ENCODE peak calls at places on chromosomes 4 and X, in seven cellular contexts. One of them, this sample, is unnamed.

GRCh38 chr4:105944535-105944934 is 49.3 kb downstream of the NPNT start:
- DNase-seq in brain microvascular endothelial cell: peak; percentile 48
- DNase-seq in CD8-positive, alpha-beta T cell: no peak
- DNase-seq in type B pancreatic cell: no peak
- DNase-seq in WTC11: no peak
- DNase-seq in thoracic aorta: no peak
- DNase-seq in neural crest cell: no peak
- DNase-seq in this sample: no peak

GRCh38 chrX:47499291-47499690 is 16.3 kb upstream of the ZNF41 start:
- DNase-seq in CD8-positive, alpha-beta T cell: no peak
- DNase-seq in WTC11: no peak
- DNase-seq in type B pancreatic cell: no peak
- DNase-seq in thoracic aorta: no peak
- DNase-seq in neural crest cell: no peak
- DNase-seq in brain microvascular endothelial cell: no peak
- DNase-seq in this sample: no peak

GRCh38 chr4:109321232-109321631 is 18.8 kb upstream of the COL25A1 start:
- DNase-seq in thoracic aorta: no peak
- DNase-seq in brain microvascular endothelial cell: no peak
- DNase-seq in neural crest cell: no peak
- DNase-seq in WTC11: no peak
- DNase-seq in CD8-positive, alpha-beta T cell: no peak
- DNase-seq in type B pancreatic cell: no peak
- DNase-seq in this sample: no peak

GRCh38 chr4:138055890-138056289 is 186.3 kb downstream of the SLC7A11 start:
- DNase-seq in type B pancreatic cell: no peak
- DNase-seq in neural crest cell: no peak
- DNase-seq in thoracic aorta: no peak
- DNase-seq in CD8-positive, alpha-beta T cell: no peak
- DNase-seq in WTC11: no peak
- DNase-seq in brain microvascular endothelial cell: no peak
- DNase-seq in this sample: no peak

GRCh38 chr4:37667197-37668100 is 18.7 kb downstream of the RELL1 start:
- DNase-seq in thoracic aorta: no peak
- DNase-seq in neural crest cell: no peak
- DNase-seq in CD8-positive, alpha-beta T cell: no peak
- DNase-seq in brain microvascular endothelial cell: no peak
- DNase-seq in type B pancreatic cell: no peak
- DNase-seq in WTC11: no peak
- DNase-seq in this sample: no peak

GRCh38 chr4:184157322-184157721 is 60.4 kb downstream of the ENPP6 start:
- DNase-seq in brain microvascular endothelial cell: no peak
- DNase-seq in CD8-positive, alpha-beta T cell: no peak
- DNase-seq in neural crest cell: no peak
- DNase-seq in thoracic aorta: no peak
- DNase-seq in WTC11: no peak
- DNase-seq in type B pancreatic cell: no peak
- DNase-seq in this sample: no peak

GRCh38 chr4:20433101-20433705 is 181.5 kb downstream of the SLIT2 start:
- DNase-seq in neural crest cell: no peak
- DNase-seq in WTC11: no peak
- DNase-seq in CD8-positive, alpha-beta T cell: no peak
- DNase-seq in brain microvascular endothelial cell: no peak
- DNase-seq in thoracic aorta: no peak
- DNase-seq in type B pancreatic cell: no peak
- DNase-seq in this sample: no peak

GRCh38 chrX:28910501-28910900 is 323.3 kb downstream of the IL1RAPL1 start:
- DNase-seq in type B pancreatic cell: no peak
- DNase-seq in brain microvascular endothelial cell: no peak
- DNase-seq in WTC11: no peak
- DNase-seq in CD8-positive, alpha-beta T cell: no peak
- DNase-seq in neural crest cell: no peak
- DNase-seq in thoracic aorta: no peak
- DNase-seq in this sample: no peak

GRCh38 chrX:140040397-140040796 is 75.1 kb upstream of the CXorf66 start:
- DNase-seq in CD8-positive, alpha-beta T cell: no peak
- DNase-seq in type B pancreatic cell: no peak
- DNase-seq in brain microvascular endothelial cell: no peak
- DNase-seq in neural crest cell: no peak
- DNase-seq in thoracic aorta: no peak
- DNase-seq in WTC11: no peak
- DNase-seq in this sample: no peak

GRCh38 chr4:56627985-56628384 is 53.1 kb downstream of the HOPX start:
- DNase-seq in brain microvascular endothelial cell: no peak
- DNase-seq in type B pancreatic cell: no peak
- DNase-seq in neural crest cell: no peak
- DNase-seq in CD8-positive, alpha-beta T cell: no peak
- DNase-seq in thoracic aorta: no peak
- DNase-seq in WTC11: no peak
- DNase-seq in this sample: no peak

GRCh38 chrX:2677764-2678163 is 13.3 kb upstream of the CD99 start:
- DNase-seq in neural crest cell: no peak
- DNase-seq in type B pancreatic cell: no peak
- DNase-seq in CD8-positive, alpha-beta T cell: no peak
- DNase-seq in thoracic aorta: peak; percentile 71
- DNase-seq in brain microvascular endothelial cell: peak; percentile 94
- DNase-seq in WTC11: no peak
- DNase-seq in this sample: no peak

GRCh38 chr4:4735870-4736269 is 123.6 kb upstream of the MSX1 start:
- DNase-seq in neural crest cell: no peak
- DNase-seq in CD8-positive, alpha-beta T cell: no peak
- DNase-seq in thoracic aorta: no peak
- DNase-seq in WTC11: no peak
- DNase-seq in type B pancreatic cell: no peak
- DNase-seq in brain microvascular endothelial cell: no peak
- DNase-seq in this sample: no peak

GRCh38 chr4:7244766-7245320 is 52.5 kb downstream of the SORCS2 start:
- DNase-seq in thoracic aorta: no peak
- DNase-seq in neural crest cell: no peak
- DNase-seq in type B pancreatic cell: no peak
- DNase-seq in brain microvascular endothelial cell: no peak
- DNase-seq in WTC11: no peak
- DNase-seq in CD8-positive, alpha-beta T cell: no peak
- DNase-seq in this sample: no peak

GRCh38 chr4:113604955-113605354 is 156.6 kb downstream of the CAMK2D start:
- DNase-seq in neural crest cell: no peak
- DNase-seq in CD8-positive, alpha-beta T cell: no peak
- DNase-seq in WTC11: no peak
- DNase-seq in thoracic aorta: no peak
- DNase-seq in type B pancreatic cell: no peak
- DNase-seq in brain microvascular endothelial cell: peak; percentile 20
- DNase-seq in this sample: no peak

GRCh38 chr4:163818673-163819072 is 324.2 kb downstream of the TMA16 start:
- DNase-seq in type B pancreatic cell: no peak
- DNase-seq in brain microvascular endothelial cell: no peak
- DNase-seq in neural crest cell: no peak
- DNase-seq in WTC11: no peak
- DNase-seq in thoracic aorta: no peak
- DNase-seq in CD8-positive, alpha-beta T cell: no peak
- DNase-seq in this sample: no peak

GRCh38 chrX:130419263-130419662 is 17.5 kb downstream of the RBMX2 start:
- DNase-seq in brain microvascular endothelial cell: no peak
- DNase-seq in type B pancreatic cell: no peak
- DNase-seq in thoracic aorta: no peak
- DNase-seq in neural crest cell: no peak
- DNase-seq in WTC11: no peak
- DNase-seq in CD8-positive, alpha-beta T cell: no peak
- DNase-seq in this sample: peak; percentile 16

GRCh38 chr4:123408471-123409084 is 12.0 kb downstream of the SPRY1 start:
- DNase-seq in thoracic aorta: no peak
- DNase-seq in CD8-positive, alpha-beta T cell: no peak
- DNase-seq in WTC11: no peak
- DNase-seq in type B pancreatic cell: no peak
- DNase-seq in brain microvascular endothelial cell: no peak
- DNase-seq in neural crest cell: no peak
- DNase-seq in this sample: no peak

GRCh38 chr4:95232358-95233156 is 316.2 kb downstream of the UNC5C start:
- DNase-seq in type B pancreatic cell: no peak
- DNase-seq in CD8-positive, alpha-beta T cell: no peak
- DNase-seq in thoracic aorta: no peak
- DNase-seq in neural crest cell: no peak
- DNase-seq in WTC11: no peak
- DNase-seq in brain microvascular endothelial cell: no peak
- DNase-seq in this sample: no peak

GRCh38 chr4:177487977-177488376 is 45.7 kb upstream of the AGA start:
- DNase-seq in type B pancreatic cell: no peak
- DNase-seq in thoracic aorta: no peak
- DNase-seq in CD8-positive, alpha-beta T cell: no peak
- DNase-seq in WTC11: no peak
- DNase-seq in brain microvascular endothelial cell: no peak
- DNase-seq in neural crest cell: no peak
- DNase-seq in this sample: no peak

GRCh38 chr4:166198041-166198440 is 325.0 kb downstream of the TLL1 start:
- DNase-seq in brain microvascular endothelial cell: no peak
- DNase-seq in thoracic aorta: no peak
- DNase-seq in type B pancreatic cell: no peak
- DNase-seq in CD8-positive, alpha-beta T cell: no peak
- DNase-seq in neural crest cell: no peak
- DNase-seq in WTC11: no peak
- DNase-seq in this sample: no peak

GRCh38 chrX:25015486-25016360 is at the start of gene ARX:
- DNase-seq in thoracic aorta: no peak
- DNase-seq in type B pancreatic cell: no peak
- DNase-seq in neural crest cell: peak; percentile 72
- DNase-seq in WTC11: peak; percentile 78
- DNase-seq in brain microvascular endothelial cell: no peak
- DNase-seq in CD8-positive, alpha-beta T cell: no peak
- DNase-seq in this sample: peak; percentile 82

GRCh38 chr4:102758241-102758871 is 2.4 kb downstream of the MANBA start:
- DNase-seq in type B pancreatic cell: no peak
- DNase-seq in thoracic aorta: no peak
- DNase-seq in brain microvascular endothelial cell: no peak
- DNase-seq in CD8-positive, alpha-beta T cell: no peak
- DNase-seq in neural crest cell: no peak
- DNase-seq in WTC11: no peak
- DNase-seq in this sample: no peak

GRCh38 chr4:20612313-20612712 is 87.9 kb upstream of the PACRGL start:
- DNase-seq in thoracic aorta: no peak
- DNase-seq in CD8-positive, alpha-beta T cell: no peak
- DNase-seq in type B pancreatic cell: no peak
- DNase-seq in brain microvascular endothelial cell: peak; percentile 47
- DNase-seq in neural crest cell: no peak
- DNase-seq in WTC11: no peak
- DNase-seq in this sample: no peak

GRCh38 chrX:5681159-5681558 is 547.5 kb downstream of the NLGN4X start:
- DNase-seq in CD8-positive, alpha-beta T cell: no peak
- DNase-seq in type B pancreatic cell: no peak
- DNase-seq in thoracic aorta: no peak
- DNase-seq in neural crest cell: no peak
- DNase-seq in WTC11: no peak
- DNase-seq in brain microvascular endothelial cell: no peak
- DNase-seq in this sample: no peak

GRCh38 chr4:154367659-154368058 is 123.9 kb downstream of the DCHS2 start:
- DNase-seq in CD8-positive, alpha-beta T cell: no peak
- DNase-seq in WTC11: no peak
- DNase-seq in thoracic aorta: no peak
- DNase-seq in type B pancreatic cell: no peak
- DNase-seq in brain microvascular endothelial cell: no peak
- DNase-seq in neural crest cell: no peak
- DNase-seq in this sample: no peak

GRCh38 chr4:629916-630641 is 4.7 kb downstream of the PDE6B start:
- DNase-seq in thoracic aorta: no peak
- DNase-seq in brain microvascular endothelial cell: no peak
- DNase-seq in CD8-positive, alpha-beta T cell: no peak
- DNase-seq in neural crest cell: no peak
- DNase-seq in type B pancreatic cell: no peak
- DNase-seq in WTC11: peak; percentile 8
- DNase-seq in this sample: no peak

GRCh38 chr4:158236304-158237030 is 26.2 kb downstream of the TMEM144 start:
- DNase-seq in type B pancreatic cell: no peak
- DNase-seq in WTC11: no peak
- DNase-seq in neural crest cell: no peak
- DNase-seq in brain microvascular endothelial cell: no peak
- DNase-seq in thoracic aorta: no peak
- DNase-seq in CD8-positive, alpha-beta T cell: no peak
- DNase-seq in this sample: no peak

GRCh38 chr4:123162859-123163258 is 233.7 kb upstream of the SPRY1 start:
- DNase-seq in brain microvascular endothelial cell: no peak
- DNase-seq in WTC11: no peak
- DNase-seq in type B pancreatic cell: no peak
- DNase-seq in CD8-positive, alpha-beta T cell: no peak
- DNase-seq in neural crest cell: no peak
- DNase-seq in thoracic aorta: no peak
- DNase-seq in this sample: no peak

GRCh38 chrX:127085939-127086338 is 266.4 kb downstream of the PRR32 start:
- DNase-seq in thoracic aorta: no peak
- DNase-seq in CD8-positive, alpha-beta T cell: no peak
- DNase-seq in type B pancreatic cell: no peak
- DNase-seq in neural crest cell: no peak
- DNase-seq in brain microvascular endothelial cell: no peak
- DNase-seq in WTC11: no peak
- DNase-seq in this sample: no peak

GRCh38 chr4:186605261-186605865 is 50.0 kb upstream of the MTNR1A start:
- DNase-seq in thoracic aorta: no peak
- DNase-seq in WTC11: no peak
- DNase-seq in neural crest cell: no peak
- DNase-seq in type B pancreatic cell: no peak
- DNase-seq in CD8-positive, alpha-beta T cell: no peak
- DNase-seq in brain microvascular endothelial cell: no peak
- DNase-seq in this sample: no peak

GRCh38 chr4:33649015-33649414 is 2595.3 kb downstream of the ARAP2 start:
- DNase-seq in brain microvascular endothelial cell: no peak
- DNase-seq in CD8-positive, alpha-beta T cell: no peak
- DNase-seq in thoracic aorta: no peak
- DNase-seq in WTC11: no peak
- DNase-seq in type B pancreatic cell: no peak
- DNase-seq in neural crest cell: no peak
- DNase-seq in this sample: no peak
- TF ChIP-seq CTCF in brain microvascular endothelial cell: peak; percentile 76
- TF ChIP-seq CTCF in CD8-positive, alpha-beta T cell: no peak
- TF ChIP-seq CTCF in thoracic aorta: no peak
- TF ChIP-seq CTCF in WTC11: no peak
- TF ChIP-seq CTCF in type B pancreatic cell: peak; percentile 59
- TF ChIP-seq CTCF in neural crest cell: peak; percentile 57
- TF ChIP-seq CTCF in this sample: peak; percentile 16

GRCh38 chrX:41334866-41335589 is 1.1 kb downstream of the DDX3X start:
- DNase-seq in neural crest cell: peak; percentile 8
- DNase-seq in brain microvascular endothelial cell: peak; percentile 29
- DNase-seq in CD8-positive, alpha-beta T cell: no peak
- DNase-seq in thoracic aorta: no peak
- DNase-seq in type B pancreatic cell: no peak
- DNase-seq in WTC11: peak; percentile 29
- DNase-seq in this sample: peak; percentile 46
- TF ChIP-seq CTCF in neural crest cell: no peak
- TF ChIP-seq CTCF in brain microvascular endothelial cell: no peak
- TF ChIP-seq CTCF in CD8-positive, alpha-beta T cell: no peak
- TF ChIP-seq CTCF in thoracic aorta: no peak
- TF ChIP-seq CTCF in type B pancreatic cell: no peak
- TF ChIP-seq CTCF in WTC11: no peak
- TF ChIP-seq CTCF in this sample: no peak

GRCh38 chrX:149365552-149365951 is 139.6 kb downstream of the IDS start:
- DNase-seq in thoracic aorta: no peak
- DNase-seq in neural crest cell: no peak
- DNase-seq in WTC11: no peak
- DNase-seq in brain microvascular endothelial cell: no peak
- DNase-seq in CD8-positive, alpha-beta T cell: no peak
- DNase-seq in type B pancreatic cell: no peak
- DNase-seq in this sample: no peak
- TF ChIP-seq CTCF in thoracic aorta: no peak
- TF ChIP-seq CTCF in neural crest cell: no peak
- TF ChIP-seq CTCF in WTC11: no peak
- TF ChIP-seq CTCF in brain microvascular endothelial cell: no peak
- TF ChIP-seq CTCF in CD8-positive, alpha-beta T cell: no peak
- TF ChIP-seq CTCF in type B pancreatic cell: no peak
- TF ChIP-seq CTCF in this sample: no peak

GRCh38 chrX:7170903-7171302 is 22.9 kb upstream of the PUDP start:
- DNase-seq in thoracic aorta: no peak
- DNase-seq in WTC11: peak; percentile 37
- DNase-seq in brain microvascular endothelial cell: peak; percentile 7
- DNase-seq in neural crest cell: no peak
- DNase-seq in type B pancreatic cell: no peak
- DNase-seq in CD8-positive, alpha-beta T cell: peak; percentile 62
- DNase-seq in this sample: peak; percentile 13
- TF ChIP-seq CTCF in thoracic aorta: no peak
- TF ChIP-seq CTCF in WTC11: peak; percentile 44
- TF ChIP-seq CTCF in brain microvascular endothelial cell: peak; percentile 62
- TF ChIP-seq CTCF in neural crest cell: peak; percentile 51
- TF ChIP-seq CTCF in type B pancreatic cell: peak; percentile 60
- TF ChIP-seq CTCF in CD8-positive, alpha-beta T cell: peak; percentile 28
- TF ChIP-seq CTCF in this sample: peak; percentile 39